ENCODE peak calls at places on chromosome 2, in six cellular contexts. E is cardiac muscle cell, A is transverse colon, S is stomach, Q is brain microvascular endothelial cell, O is sigmoid colon. K is an unnamed sample.
A peak's percentile ranks its signal among the peaks of the same experiment; 100 is the strongest.

GRCh38 chr2:207260947-207261346 is 95.2 kb upstream of the KLF7 start:
- DNase-seq in O (no peak), S (no peak), Q (no peak), E (no peak), A (no peak), K (no peak)

GRCh38 chr2:73700111-73700510 is 37.0 kb downstream of the TPRKB start:
- DNase-seq in E (peak; percentile 30), S (peak; percentile 50), O (no peak), A (peak; percentile 37), Q (no peak), K (no peak)

GRCh38 chr2:104736026-104736425 is 117.9 kb upstream of the POU3F3 start:
- DNase-seq in A (no peak), Q (no peak), O (no peak), E (no peak), S (no peak), K (peak; percentile 88)

GRCh38 chr2:196821195-196821594 is 12.0 kb upstream of the C2orf66 start:
- DNase-seq in E (peak; percentile 39), O (no peak), A (no peak), Q (peak; percentile 58), S (no peak), K (no peak)

GRCh38 chr2:232876071-232876977 is 6.3 kb downstream of the SNORC start:
- DNase-seq in E (no peak), Q (no peak), O (peak; percentile 36), S (peak; percentile 44), A (peak; percentile 59), K (no peak)

GRCh38 chr2:119248311-119248710 is 24.7 kb downstream of the STEAP3 start:
- DNase-seq in S (peak; percentile 9), O (no peak), E (peak; percentile 78), Q (peak; percentile 85), A (no peak), K (no peak)

GRCh38 chr2:161102770-161103450 is 57.3 kb upstream of the TANK start:
- DNase-seq in A (no peak), O (no peak), E (peak; percentile 40), S (no peak), Q (no peak), K (no peak)

GRCh38 chr2:105836840-105837692 is 92.4 kb downstream of the NCK2 start:
- DNase-seq in E (no peak), Q (no peak), O (no peak), A (no peak), S (no peak), K (no peak)

GRCh38 chr2:69012310-69013122 is 463 bp upstream of the ANTXR1 start:
- DNase-seq in E (no peak), S (peak; percentile 54), O (peak; percentile 84), A (peak; percentile 53), Q (peak; percentile 56), K (no peak)

GRCh38 chr2:219495531-219496122 is 3.1 kb upstream of the GMPPA start:
- DNase-seq in A (peak; percentile 62), O (peak; percentile 84), Q (peak; percentile 62), E (peak; percentile 83), S (peak; percentile 62), K (no peak)

GRCh38 chr2:9196637-9197036 is 10.0 kb upstream of the ASAP2 start:
- DNase-seq in A (no peak), E (no peak), O (no peak), S (no peak), Q (no peak), K (no peak)

GRCh38 chr2:189091253-189091652 is 88.3 kb downstream of the COL5A2 start:
- DNase-seq in E (peak; percentile 42), O (no peak), Q (peak; percentile 48), S (no peak), A (no peak), K (no peak)

GRCh38 chr2:3741372-3741771 is 38.0 kb downstream of the DCDC2C start:
- DNase-seq in S (no peak), A (no peak), E (no peak), Q (no peak), O (no peak), K (no peak)

GRCh38 chr2:3741867-3742602 is 38.7 kb downstream of the DCDC2C start:
- DNase-seq in A (no peak), E (no peak), O (no peak), Q (no peak), S (no peak), K (no peak)

GRCh38 chr2:3738454-3738853 is 35.1 kb downstream of the DCDC2C start:
- DNase-seq in O (no peak), A (no peak), S (no peak), E (peak; percentile 21), Q (peak; percentile 64), K (no peak)

GRCh38 chr2:3737128-3737527 is 33.8 kb downstream of the DCDC2C start:
- DNase-seq in Q (no peak), E (no peak), O (no peak), A (no peak), S (no peak), K (no peak)

DNA sequence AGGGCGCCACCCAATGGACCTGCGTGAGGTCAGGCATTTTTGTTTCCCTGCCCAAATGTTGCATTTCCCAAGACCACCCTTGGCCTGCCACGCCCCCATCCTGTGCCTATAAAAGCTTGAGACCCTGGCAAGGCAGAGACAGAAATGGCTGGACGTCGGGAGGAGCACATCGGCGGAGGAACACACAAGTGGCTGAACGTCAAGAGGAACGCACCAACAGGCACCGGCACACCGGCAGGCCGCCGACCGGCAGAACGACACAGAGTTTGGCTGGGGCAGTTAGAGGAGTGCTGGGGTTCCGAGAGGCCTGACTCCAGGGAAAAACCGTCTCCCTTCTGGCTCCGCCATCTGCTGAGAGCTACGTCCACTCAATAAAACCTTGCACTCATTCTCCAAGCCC is 35.9 kb downstream of the DCDC2C start:
- DNase-seq in E (no peak), Q (no peak), A (no peak), O (no peak), S (no peak), K (no peak)
- H3K27me3 ChIP-seq in E (no peaks in the 10 kb centered on the region), Q (peaks cover 3% of the 10 kb centered on the region), A (no peaks in the 10 kb centered on the region), O (no peaks in the 10 kb centered on the region), S (no peaks in the 10 kb centered on the region), K (no peaks in the 10 kb centered on the region)

DNA sequence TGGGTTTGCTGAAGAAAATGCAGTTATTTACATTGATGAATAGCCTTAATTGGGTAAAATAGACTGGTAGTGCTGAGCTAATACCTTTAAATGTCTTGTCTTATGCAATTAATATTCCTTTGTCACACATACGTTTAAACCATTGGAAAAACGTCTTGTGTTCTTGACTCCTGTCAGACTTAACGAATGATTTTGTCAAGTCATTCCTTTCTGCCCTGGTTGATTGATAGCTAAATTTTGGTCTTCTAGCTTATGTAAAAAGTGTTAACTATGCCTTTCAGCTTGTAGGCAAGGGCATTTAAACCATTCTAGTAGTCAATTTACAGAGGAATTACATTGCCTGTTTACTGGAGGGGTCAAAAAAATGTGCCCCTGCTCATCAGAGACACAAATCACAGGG is 105.8 kb upstream of the LRRTM1 start:
- DNase-seq in S (no peak), E (no peak), A (no peak), O (no peak), Q (no peak), K (no peak)
- H3K27ac ChIP-seq in S (no peak overlapping the region), E (no peak overlapping the region), A (no peak overlapping the region), O (no peak overlapping the region), Q (no peak overlapping the region), K (no peak overlapping the region)

GRCh38 chr2:60745330-60745729 is 10.7 kb upstream of the PAPOLG start:
- DNase-seq in A (no peak), S (no peak), O (no peak), Q (no peak), E (no peak), K (no peak)

GRCh38 chr2:60739156-60739555 is 16.9 kb upstream of the PAPOLG start:
- DNase-seq in Q (no peak), S (no peak), A (no peak), E (no peak), O (peak; percentile 6), K (no peak)

GRCh38 chr2:60745761-60746160 is 10.3 kb upstream of the PAPOLG start:
- DNase-seq in A (no peak), E (no peak), Q (no peak), S (no peak), O (no peak), K (no peak)

GRCh38 chr2:60741588-60741987 is 14.5 kb upstream of the PAPOLG start:
- DNase-seq in E (peak; percentile 61), A (no peak), O (no peak), S (no peak), Q (no peak), K (no peak)

DNA sequence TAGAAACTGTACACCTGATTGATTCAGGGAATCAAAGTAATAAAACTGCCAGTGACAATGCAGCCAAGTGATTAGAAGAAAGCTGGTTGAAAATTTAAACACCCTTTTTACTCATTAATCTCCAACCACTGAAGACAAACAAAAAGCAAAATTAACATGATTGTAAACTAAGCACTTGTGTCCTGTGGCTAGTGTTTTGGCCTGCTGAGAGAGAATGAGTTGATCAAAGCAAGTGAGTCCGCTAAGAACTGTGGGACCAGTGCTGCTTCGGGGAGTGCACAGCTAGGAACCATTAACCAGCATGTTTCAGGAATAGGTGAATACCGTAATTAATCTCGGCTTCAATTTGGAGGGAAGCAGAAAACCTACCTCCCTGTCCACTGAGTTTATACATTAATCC is 13.6 kb upstream of the PAPOLG start:
- DNase-seq in S (no peak), O (no peak), E (no peak), A (no peak), Q (no peak), K (no peak)
- H3K27me3 ChIP-seq in S (no peaks in the 10 kb centered on the region), O (no peaks in the 10 kb centered on the region), E (peaks cover under 1% of the 10 kb centered on the region), A (peaks cover 10% of the 10 kb centered on the region), Q (no peaks in the 10 kb centered on the region), K (no peaks in the 10 kb centered on the region)

GRCh38 chr2:100878000-100878786 is 58.3 kb downstream of the NPAS2 start:
- DNase-seq in A (no peak), Q (no peak), E (peak; percentile 38), S (peak; percentile 27), O (peak; percentile 70), K (no peak)

GRCh38 chr2:100881629-100882028 is 61.7 kb downstream of the NPAS2 start:
- DNase-seq in A (no peak), E (no peak), S (no peak), O (no peak), Q (no peak), K (no peak)

GRCh38 chr2:100879296-100879695 is 59.4 kb downstream of the NPAS2 start:
- DNase-seq in S (no peak), Q (no peak), O (no peak), A (no peak), E (no peak), K (no peak)

GRCh38 chr2:100882645-100883613 is 63.0 kb downstream of the NPAS2 start:
- DNase-seq in A (peak; percentile 46), E (no peak), S (peak; percentile 28), Q (no peak), O (no peak), K (no peak)

DNA sequence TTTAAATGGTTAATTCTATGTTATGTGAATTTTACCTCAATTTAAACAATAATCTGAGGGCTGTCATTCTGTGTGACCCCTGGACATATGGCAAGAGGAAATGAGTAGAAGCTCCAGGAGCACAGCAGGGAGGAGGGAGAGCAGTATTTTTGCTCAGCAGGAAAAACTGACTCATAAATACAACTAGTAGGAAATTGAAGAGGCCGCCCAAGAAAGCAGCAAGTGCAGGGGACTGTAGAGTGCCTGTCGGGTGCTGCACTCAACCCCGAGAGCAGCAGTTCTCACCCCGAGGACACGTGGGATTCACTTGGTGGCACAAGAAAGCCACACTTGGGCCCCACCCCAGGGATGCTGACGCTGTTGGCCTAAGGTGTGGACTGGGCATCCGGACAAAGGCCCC is 60.8 kb downstream of the NPAS2 start:
- DNase-seq in Q (peak; percentile 72), A (no peak), S (no peak), E (peak; percentile 40), O (no peak), K (no peak)
- H3K27ac ChIP-seq in Q (peak overlapping the region; percentile 19), A (no peak overlapping the region), S (no peak overlapping the region), E (no peak overlapping the region), O (no peak overlapping the region), K (no peak overlapping the region)